ENCODE peak calls at places on chromosomes 2 and 18, in six cellular contexts. One of them, this sample, is unnamed.

GRCh38 chr2:112674229-112674628 is 28.5 kb downstream of the SLC20A1 start:
- DNase-seq in A549: no peak
- DNase-seq in GM12878: no peak
- DNase-seq in lower leg skin: peak
- DNase-seq in uterus: peak
- DNase-seq in skeletal muscle cell: no peak
- DNase-seq in this sample: no peak

GRCh38 chr2:60215295-60215990 is 338.0 kb downstream of the BCL11A start:
- DNase-seq in A549: no peak
- DNase-seq in lower leg skin: no peak
- DNase-seq in skeletal muscle cell: no peak
- DNase-seq in GM12878: no peak
- DNase-seq in uterus: no peak
- DNase-seq in this sample: no peak

GRCh38 chr2:86249176-86249842 is 50.1 kb downstream of the MRPL35 start:
- DNase-seq in skeletal muscle cell: peak
- DNase-seq in GM12878: no peak
- DNase-seq in lower leg skin: no peak
- DNase-seq in A549: peak
- DNase-seq in uterus: peak
- DNase-seq in this sample: peak

GRCh38 chr2:232951891-232952290 is 61.2 kb downstream of the NGEF start:
- DNase-seq in skeletal muscle cell: no peak
- DNase-seq in lower leg skin: no peak
- DNase-seq in uterus: no peak
- DNase-seq in GM12878: no peak
- DNase-seq in A549: peak
- DNase-seq in this sample: peak

GRCh38 chr2:28707592-28707991 is 44.0 kb upstream of the PPP1CB start:
- DNase-seq in skeletal muscle cell: no peak
- DNase-seq in lower leg skin: no peak
- DNase-seq in uterus: no peak
- DNase-seq in GM12878: no peak
- DNase-seq in A549: no peak
- DNase-seq in this sample: no peak

GRCh38 chr18:70195852-70196434 is 9.5 kb downstream of the RTTN start:
- DNase-seq in uterus: no peak
- DNase-seq in skeletal muscle cell: no peak
- DNase-seq in A549: peak
- DNase-seq in lower leg skin: no peak
- DNase-seq in GM12878: no peak
- DNase-seq in this sample: peak

GRCh38 chr18:58286793-58287625 is 243.0 kb downstream of the NEDD4L start:
- DNase-seq in GM12878: no peak
- DNase-seq in uterus: no peak
- DNase-seq in skeletal muscle cell: no peak
- DNase-seq in A549: no peak
- DNase-seq in lower leg skin: no peak
- DNase-seq in this sample: no peak

GRCh38 chr18:63445067-63445466 is 22.8 kb upstream of the VPS4B start:
- DNase-seq in uterus: peak
- DNase-seq in skeletal muscle cell: peak
- DNase-seq in lower leg skin: peak
- DNase-seq in GM12878: no peak
- DNase-seq in A549: no peak
- DNase-seq in this sample: peak

GRCh38 chr2:233400341-233400740 is 46.0 kb downstream of the DGKD start:
- DNase-seq in skeletal muscle cell: no peak
- DNase-seq in GM12878: no peak
- DNase-seq in uterus: no peak
- DNase-seq in A549: no peak
- DNase-seq in lower leg skin: no peak
- DNase-seq in this sample: no peak

DNA sequence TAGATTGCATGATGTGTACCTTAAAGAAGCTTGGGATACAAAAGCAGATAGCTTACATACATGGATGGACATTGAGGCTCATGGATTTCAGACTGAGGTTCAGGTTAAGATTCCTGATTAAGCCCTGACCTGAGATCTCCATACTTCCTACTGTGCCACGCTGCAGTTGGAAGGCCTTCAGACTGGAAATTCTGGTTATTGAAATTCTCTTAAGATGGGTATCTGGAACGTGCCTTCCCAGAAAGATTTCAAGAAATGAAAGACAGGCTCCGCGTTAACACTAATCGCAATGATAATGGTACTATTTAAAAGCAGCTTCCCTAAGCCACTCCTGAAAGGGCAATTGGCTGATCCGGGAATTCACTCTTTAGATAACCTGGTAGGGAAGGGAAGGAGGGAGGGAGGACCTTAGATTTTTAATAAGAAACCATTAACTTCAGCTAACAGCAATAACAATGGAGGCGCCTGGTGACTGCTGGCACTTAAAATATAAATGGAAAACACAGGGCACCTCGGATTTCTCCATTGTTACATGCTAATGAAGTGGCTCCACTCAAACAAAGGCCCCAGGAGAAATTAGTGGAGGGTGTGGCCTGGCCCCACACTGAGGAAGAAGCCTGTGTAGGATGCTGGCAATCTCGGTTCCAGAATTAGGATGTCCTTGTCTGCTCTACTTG is 22.6 kb upstream of the MTA3 start:
- DNase-seq in A549: no peak
- DNase-seq in skeletal muscle cell: no peak
- DNase-seq in lower leg skin: no peak
- DNase-seq in uterus: no peak
- DNase-seq in GM12878: no peak
- DNase-seq in this sample: no peak
- H3K4me3 ChIP-seq in A549: no peak
- H3K4me3 ChIP-seq in skeletal muscle cell: no peak
- H3K4me3 ChIP-seq in lower leg skin: no peak
- H3K4me3 ChIP-seq in uterus: no peak
- H3K4me3 ChIP-seq in GM12878: no peak
- H3K4me3 ChIP-seq in this sample: no peak

DNA sequence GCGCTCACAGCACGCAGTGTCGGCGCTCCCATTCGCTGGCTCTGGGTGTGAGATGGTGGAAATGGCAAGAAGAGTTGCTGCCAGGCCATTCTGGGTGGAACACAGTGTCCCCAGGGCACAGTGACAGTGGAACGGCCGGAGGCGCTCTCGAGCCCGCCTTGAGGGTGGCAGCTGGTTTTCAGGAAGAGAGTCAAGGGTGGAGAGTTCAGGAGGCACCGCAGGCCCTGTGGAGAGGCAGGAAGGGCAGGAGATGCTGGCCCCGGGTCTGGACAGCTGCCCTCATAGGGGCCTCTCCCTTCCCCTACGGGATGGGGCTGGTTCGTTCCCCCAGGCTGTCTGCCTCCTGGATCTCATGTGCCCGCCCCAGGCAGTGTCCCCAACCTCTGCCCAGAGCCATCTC is 12.5 kb downstream of the GPC1 start:
- DNase-seq in uterus: no peak
- DNase-seq in A549: no peak
- DNase-seq in skeletal muscle cell: no peak
- DNase-seq in GM12878: no peak
- DNase-seq in lower leg skin: no peak
- DNase-seq in this sample: no peak
- H3K4me3 ChIP-seq in uterus: no peak
- H3K4me3 ChIP-seq in A549: no peak
- H3K4me3 ChIP-seq in skeletal muscle cell: no peak
- H3K4me3 ChIP-seq in GM12878: no peak
- H3K4me3 ChIP-seq in lower leg skin: no peak
- H3K4me3 ChIP-seq in this sample: no peak

DNA sequence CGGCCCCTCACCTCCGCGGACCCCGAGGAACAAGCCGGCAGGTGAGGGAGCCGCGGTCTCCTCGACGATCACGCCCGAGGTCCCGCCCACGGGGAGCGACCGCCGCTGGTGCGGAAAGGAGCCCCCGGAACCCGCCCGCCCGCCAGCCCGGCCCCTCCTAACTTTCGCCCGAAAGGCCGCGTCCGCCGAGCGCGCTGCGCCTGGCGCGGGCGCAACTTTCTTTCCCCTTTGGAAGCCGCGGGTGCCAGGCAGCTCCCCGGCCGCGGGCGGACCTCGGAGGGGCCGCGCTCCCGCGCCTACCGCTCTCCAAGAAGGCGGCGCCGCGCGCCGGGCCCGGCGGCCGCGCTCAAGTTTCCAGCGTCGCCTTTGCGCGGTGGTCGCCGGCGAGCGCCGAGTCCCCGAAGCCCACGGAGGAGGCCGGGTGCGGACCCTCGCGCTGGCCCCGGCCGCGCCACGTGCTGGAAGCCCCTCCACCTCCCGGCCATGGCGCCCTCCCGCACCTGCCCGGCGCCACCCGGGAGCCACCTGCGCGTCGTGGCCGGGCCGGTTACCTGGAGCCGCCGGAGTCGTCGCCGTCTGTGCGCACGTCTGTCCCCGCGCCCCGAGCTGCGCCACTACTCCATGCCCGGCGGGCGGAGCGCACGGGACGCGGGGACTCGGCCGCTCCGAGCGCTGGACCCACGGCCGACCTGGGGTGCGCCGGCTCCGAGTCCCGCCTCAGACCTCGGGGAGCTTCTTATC is at the start of gene ALKAL2:
- DNase-seq in uterus: peak
- DNase-seq in GM12878: no peak
- DNase-seq in lower leg skin: no peak
- DNase-seq in A549: no peak
- DNase-seq in skeletal muscle cell: no peak
- DNase-seq in this sample: peak
- H3K4me3 ChIP-seq in uterus: peak
- H3K4me3 ChIP-seq in GM12878: no peak
- H3K4me3 ChIP-seq in lower leg skin: peak
- H3K4me3 ChIP-seq in A549: peak
- H3K4me3 ChIP-seq in skeletal muscle cell: peak
- H3K4me3 ChIP-seq in this sample: no peak

DNA sequence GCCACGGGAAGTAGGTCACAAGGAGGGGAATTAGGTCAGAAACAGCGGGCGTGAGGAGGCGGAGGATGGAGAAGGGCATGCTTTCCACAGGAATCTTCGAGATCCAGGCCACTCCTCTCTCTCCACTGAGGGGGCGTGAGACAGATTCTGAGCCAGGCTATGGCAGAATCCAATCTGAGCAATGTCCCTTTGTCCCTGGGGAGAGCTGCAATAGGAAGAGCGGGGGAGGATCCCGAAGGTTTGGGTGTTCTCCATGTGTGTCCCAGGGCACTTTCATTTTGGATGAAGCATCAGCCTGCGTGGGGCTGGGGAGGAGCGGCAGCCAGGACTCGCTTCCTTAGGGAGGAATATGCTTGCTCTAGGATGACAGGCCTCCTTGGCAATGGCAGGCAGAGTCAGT is 84.0 kb downstream of the LIPG start:
- DNase-seq in GM12878: no peak
- DNase-seq in uterus: peak
- DNase-seq in A549: no peak
- DNase-seq in skeletal muscle cell: no peak
- DNase-seq in lower leg skin: peak
- DNase-seq in this sample: no peak
- H3K4me3 ChIP-seq in GM12878: no peak
- H3K4me3 ChIP-seq in uterus: peak
- H3K4me3 ChIP-seq in A549: no peak
- H3K4me3 ChIP-seq in skeletal muscle cell: no peak
- H3K4me3 ChIP-seq in lower leg skin: no peak
- H3K4me3 ChIP-seq in this sample: no peak